ENCODE peak calls at places on chromosomes 12 and 14, in five cellular contexts. I is left lung; K is heart left ventricle; J is CD4-positive, alpha-beta T cell; L is A549. Q is an unnamed sample.

GRCh38 chr12:82314406-82314892 is 43.7 kb downstream of the CCDC59 start:
- DNase-seq in I (peak; percentile 44), K (no peak), J (no peak), L (no peak), Q (no peak)

GRCh38 chr12:4700621-4701026 is 19.6 kb upstream of the GALNT8 start:
- DNase-seq in I (peak; percentile 50), K (peak; percentile 56), J (no peak), L (no peak), Q (no peak)

GRCh38 chr14:102088012-102088792 is 1.4 kb upstream of the HSP90AA1 start:
- DNase-seq in I (peak; percentile 76), K (peak; percentile 69), J (peak; percentile 29), L (no peak), Q (peak; percentile 55)

GRCh38 chr12:55720894-55721444 is 776 bp downstream of the RDH5 start:
- DNase-seq in I (peak; percentile 73), K (peak; percentile 69), J (no peak), L (peak; percentile 57), Q (no peak)

GRCh38 chr14:58133739-58134138 is 18.3 kb downstream of the ARMH4 start:
- DNase-seq in I (no peak), K (no peak), J (no peak), L (no peak), Q (no peak)

GRCh38 chr14:68695326-68695768 is 97.5 kb downstream of the ZFP36L1 start:
- DNase-seq in I (peak; percentile 51), K (no peak), J (no peak), L (peak; percentile 97), Q (peak; percentile 88)

GRCh38 chr12:6167327-6168280 is 32.6 kb upstream of the CD9 start:
- DNase-seq in I (peak; percentile 89), K (peak; percentile 67), J (no peak), L (peak; percentile 44), Q (peak; percentile 83)

GRCh38 chr14:50820786-50821185 is 10.2 kb downstream of the NIN start:
- DNase-seq in I (no peak), K (no peak), J (no peak), L (no peak), Q (no peak)

GRCh38 chr12:29160230-29160629 is 11.2 kb downstream of the FAR2 start:
- DNase-seq in I (no peak), K (no peak), J (no peak), L (no peak), Q (no peak)

GRCh38 chr12:92403210-92404175 is 257.8 kb upstream of the BTG1 start:
- DNase-seq in I (no peak), K (no peak), J (peak; percentile 28), L (no peak), Q (peak; percentile 77)

GRCh38 chr14:54392131-54392859 is 4.5 kb upstream of the CDKN3 start:
- DNase-seq in I (no peak), K (no peak), J (no peak), L (no peak), Q (no peak)

GRCh38 chr12:64810831-64811230 is 13.6 kb upstream of the TBC1D30 start:
- DNase-seq in I (no peak), K (no peak), J (no peak), L (no peak), Q (no peak)

GRCh38 chr12:5244513-5244972 is 187.4 kb upstream of the NTF3 start:
- DNase-seq in I (no peak), K (no peak), J (no peak), L (no peak), Q (no peak)

GRCh38 chr12:109715310-109716091 is 1.9 kb downstream of the FAM222A start:
- DNase-seq in I (no peak), K (no peak), J (no peak), L (no peak), Q (no peak)

GRCh38 chr14:20631023-20631820 is 10.3 kb downstream of the OR6S1 start:
- DNase-seq in I (no peak), K (no peak), J (no peak), L (peak; percentile 69), Q (no peak)

DNA sequence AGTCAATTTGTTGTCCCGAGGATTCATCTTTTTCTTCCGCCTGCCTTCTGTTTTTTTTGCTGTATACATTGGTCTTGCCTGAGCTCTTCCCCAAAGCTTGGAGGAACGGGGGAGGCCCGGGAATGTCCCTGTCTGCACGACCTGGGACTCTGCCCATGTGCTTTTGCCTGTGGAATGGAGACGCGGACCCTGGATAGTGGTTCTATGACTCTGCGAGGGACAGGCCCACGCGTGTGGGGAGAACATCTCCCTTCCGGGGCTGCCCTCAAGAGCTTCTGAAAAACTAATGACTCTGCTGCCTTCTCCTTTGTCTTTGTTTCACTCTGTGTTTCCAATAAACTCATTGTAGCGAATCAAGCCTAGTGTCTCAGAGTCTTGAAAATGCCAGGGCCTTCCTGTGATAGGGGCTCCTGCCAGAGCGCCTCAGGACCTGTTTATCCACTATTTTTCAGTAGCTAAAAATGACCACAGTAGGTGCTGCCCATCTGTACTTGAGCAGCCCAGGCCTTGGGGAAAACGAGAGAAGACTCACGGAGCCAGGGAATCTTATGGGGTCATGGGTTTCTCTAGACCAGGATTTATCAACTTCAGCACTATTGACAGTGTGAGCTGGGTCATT is 12.3 kb downstream of the KRT83 start:
- DNase-seq in I (no peak), K (no peak), J (no peak), L (no peak), Q (no peak)
- TF ChIP-seq CTCF in I (no peak), K (no peak), J (no peak), L (no peak), Q (no peak)

DNA sequence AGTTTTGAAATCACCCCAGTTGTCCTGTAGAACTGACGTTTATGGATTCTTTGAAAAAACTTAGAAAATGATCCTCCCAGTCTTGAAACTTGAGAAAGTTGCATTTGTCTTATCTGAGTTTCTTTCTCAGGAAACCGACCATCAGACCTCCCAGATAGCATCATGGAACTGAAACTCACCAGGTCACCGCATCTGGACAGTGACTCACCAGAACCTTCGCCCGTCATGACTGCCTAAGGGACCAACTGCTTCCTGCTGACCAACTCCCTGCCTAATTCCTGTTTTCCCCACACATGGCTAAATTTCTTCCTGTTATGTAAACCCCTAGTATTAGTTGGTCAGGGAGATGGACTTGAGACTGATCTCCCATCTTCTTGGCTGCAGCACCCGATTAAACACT is 175.7 kb downstream of the RIMBP2 start:
- DNase-seq in I (no peak), K (no peak), J (no peak), L (no peak), Q (no peak)
- TF ChIP-seq CTCF in I (no peak), K (no peak), J (no peak), L (no peak), Q (no peak)

DNA sequence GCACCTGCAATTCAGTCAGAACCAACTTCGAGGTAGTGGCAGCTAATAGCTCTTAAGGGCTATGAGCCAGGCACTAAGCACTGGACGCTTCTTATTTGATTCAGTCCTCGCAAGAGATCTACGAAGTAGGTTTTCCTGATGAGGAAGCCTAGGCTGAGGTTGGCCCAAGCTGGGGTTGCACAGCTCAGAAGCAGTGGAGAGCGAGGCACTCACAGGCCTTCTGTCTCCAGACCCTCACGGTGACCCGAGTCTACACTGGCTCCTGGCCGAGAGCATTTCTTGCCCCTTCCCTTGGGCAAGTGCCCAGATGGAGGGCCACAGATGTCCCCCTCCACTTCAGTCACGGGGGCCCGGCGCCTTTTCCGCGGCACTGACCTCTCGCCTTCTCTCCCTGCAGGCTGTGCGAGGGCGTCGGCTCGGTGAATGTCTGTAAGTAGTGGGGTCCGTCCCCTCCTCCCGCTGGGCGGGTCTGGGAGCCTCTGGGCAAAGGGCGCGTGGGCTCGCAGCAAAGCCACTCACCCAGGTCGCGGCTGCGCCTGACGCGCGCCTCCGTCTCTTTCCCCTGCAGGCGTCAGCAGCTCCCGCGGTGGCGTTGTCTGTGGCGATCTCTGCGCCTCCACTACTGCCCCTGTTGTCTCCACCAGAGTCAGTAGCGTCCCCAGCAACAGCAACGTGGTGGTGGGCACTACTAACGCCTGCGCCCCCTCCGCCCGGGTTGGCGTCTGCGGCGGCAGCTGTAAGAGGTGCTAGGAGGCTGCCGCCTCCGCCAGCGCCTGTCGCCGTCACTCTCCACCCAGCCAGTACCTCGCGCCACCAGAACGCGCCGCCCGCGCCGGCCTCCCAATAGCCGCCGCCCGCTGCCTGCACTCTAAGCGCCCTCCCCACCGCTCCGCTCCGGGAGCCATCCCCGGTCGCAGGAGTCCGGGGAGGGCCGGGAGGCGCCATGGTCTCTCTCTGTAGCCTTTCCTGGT is 13.1 kb downstream of the KRT83 start:
- DNase-seq in I (peak; percentile 56), K (peak; percentile 42), J (peak; percentile 20), L (no peak), Q (no peak)
- TF ChIP-seq CTCF in I (peak; percentile 10), K (peak; percentile 17), J (no peak), L (no peak), Q (no peak)

GRCh38 chr12:94148841-94149780 is 734 bp downstream of the PLXNC1 start:
- DNase-seq in I (peak; percentile 66), K (peak; percentile 49), J (peak; percentile 25), L (peak; percentile 34), Q (peak; percentile 90)
- TF ChIP-seq CTCF in I (peak; percentile 37), K (no peak), J (peak; percentile 47), L (peak; percentile 45), Q (peak; percentile 81)

Q was measured in GM20000.